ENCODE peak calls at places on chromosomes 1 and 21, in five cellular contexts. I is K562, Y is upper lobe of left lung, E is NB4, B is GM12891. S is an unnamed sample.

GRCh38 chr1:41412748-41413147 is 51.5 kb downstream of the FOXO6 start:
- DNase-seq in I (no peak), Y (no peak), E (no peak), B (no peak), S (no peak)

GRCh38 chr21:25750085-25750484 is 15.3 kb downstream of the GABPA start:
- DNase-seq in I (no peak), Y (no peak), E (peak; percentile 25), B (no peak), S (no peak)

GRCh38 chr21:42338730-42339715 is 11.8 kb downstream of the TFF2 start:
- DNase-seq in I (no peak), Y (no peak), E (no peak), B (no peak), S (no peak)

GRCh38 chr1:183048087-183049085 is 25.2 kb downstream of the LAMC1 start:
- DNase-seq in I (no peak), Y (no peak), E (no peak), B (no peak), S (no peak)

GRCh38 chr1:212678456-212679410 is 20.9 kb downstream of the BATF3 start:
- DNase-seq in I (no peak), Y (no peak), E (no peak), B (peak; percentile 50), S (no peak)

GRCh38 chr1:95193591-95193990 is 40.4 kb upstream of the RWDD3 start:
- DNase-seq in I (no peak), Y (no peak), E (no peak), B (no peak), S (no peak)

GRCh38 chr1:174000274-174000852 is 21.8 kb downstream of the RC3H1 start:
- DNase-seq in I (no peak), Y (no peak), E (no peak), B (no peak), S (peak; percentile 57)

GRCh38 chr1:1187938-1188337 is 14.3 kb downstream of the TTLL10 start:
- DNase-seq in I (no peak), Y (no peak), E (no peak), B (no peak), S (no peak)

GRCh38 chr1:207335695-207336363 is 14.4 kb downstream of the CD55 start:
- DNase-seq in I (no peak), Y (no peak), E (peak; percentile 59), B (no peak), S (peak; percentile 48)

GRCh38 chr1:33060579-33061083 is 20.3 kb upstream of the AZIN2 start:
- DNase-seq in I (peak; percentile 10), Y (peak; percentile 27), E (peak; percentile 57), B (no peak), S (no peak)

GRCh38 chr1:205319081-205320018 is 2.2 kb downstream of the NUAK2 start:
- DNase-seq in I (no peak), Y (peak; percentile 78), E (peak; percentile 35), B (no peak), S (no peak)

GRCh38 chr1:99600782-99601181 is 45.1 kb upstream of the PALMD start:
- DNase-seq in I (no peak), Y (no peak), E (no peak), B (no peak), S (no peak)

GRCh38 chr1:12594966-12595838 is 22.8 kb downstream of the DHRS3 start:
- DNase-seq in I (no peak), Y (peak; percentile 51), E (no peak), B (peak; percentile 39), S (peak; percentile 15)

GRCh38 chr1:209323743-209324142 is 259.8 kb upstream of the CAMK1G start:
- DNase-seq in I (no peak), Y (no peak), E (peak; percentile 3), B (no peak), S (no peak)

GRCh38 chr1:9066945-9067807 is 2.3 kb downstream of the SLC2A5 start:
- DNase-seq in I (no peak), Y (peak; percentile 70), E (peak; percentile 87), B (no peak), S (no peak)

GRCh38 chr1:73092383-73092782 is 810.0 kb upstream of the NEGR1 start:
- DNase-seq in I (no peak), Y (no peak), E (no peak), B (no peak), S (no peak)

GRCh38 chr1:210910020-210910575 is 223.8 kb downstream of the KCNH1 start:
- DNase-seq in I (no peak), Y (no peak), E (no peak), B (no peak), S (no peak)

GRCh38 chr21:36260030-36260787 is 59.8 kb upstream of the MORC3 start:
- DNase-seq in I (peak; percentile 62), Y (no peak), E (peak; percentile 68), B (peak; percentile 44), S (peak; percentile 81)

GRCh38 chr1:229788004-229788403 is 162.0 kb downstream of the URB2 start:
- DNase-seq in I (no peak), Y (no peak), E (no peak), B (no peak), S (no peak)

GRCh38 chr1:30810416-30811105 is 53.0 kb upstream of the LAPTM5 start:
- DNase-seq in I (no peak), Y (no peak), E (no peak), B (no peak), S (no peak)

GRCh38 chr21:46554431-46555224 is 50.3 kb downstream of the S100B start:
- DNase-seq in I (no peak), Y (no peak), E (no peak), B (no peak), S (no peak)

GRCh38 chr1:41448831-41449230 is 35.7 kb downstream of the EDN2 start:
- DNase-seq in I (no peak), Y (no peak), E (no peak), B (no peak), S (no peak)

GRCh38 chr21:14557413-14557812 is 11.3 kb upstream of the SAMSN1 start:
- DNase-seq in I (no peak), Y (no peak), E (no peak), B (no peak), S (no peak)

GRCh38 chr1:98991127-98992003 is 13.3 kb downstream of the PLPPR5 start:
- DNase-seq in I (no peak), Y (no peak), E (peak; percentile 33), B (no peak), S (peak; percentile 7)

GRCh38 chr1:184773762-184774320 is 19.2 kb upstream of the EDEM3 start:
- DNase-seq in I (no peak), Y (no peak), E (no peak), B (no peak), S (peak; percentile 24)

GRCh38 chr21:33949516-33950424 is 34.2 kb upstream of the ATP5PO start:
- DNase-seq in I (no peak), Y (no peak), E (peak; percentile 15), B (no peak), S (no peak)

GRCh38 chr1:228105269-228105995 is 2.3 kb upstream of the C1orf35 start:
- DNase-seq in I (peak; percentile 9), Y (no peak), E (no peak), B (no peak), S (no peak)

GRCh38 chr1:217620814-217621213 is 10.1 kb downstream of the GPATCH2 start:
- DNase-seq in I (no peak), Y (no peak), E (no peak), B (peak; percentile 15), S (no peak)

GRCh38 chr1:36436820-36437219 is 13.4 kb downstream of the OSCP1 start:
- DNase-seq in I (no peak), Y (no peak), E (no peak), B (no peak), S (no peak)

GRCh38 chr1:243462929-243463697 is 207.3 kb downstream of the SDCCAG8 start:
- DNase-seq in I (no peak), Y (no peak), E (no peak), B (no peak), S (no peak)

GRCh38 chr1:33170351-33171274 is 11.2 kb downstream of the TRIM62 start:
- DNase-seq in I (no peak), Y (no peak), E (no peak), B (no peak), S (no peak)

GRCh38 chr1:208980590-208980989 is 602.9 kb upstream of the CAMK1G start:
- DNase-seq in I (no peak), Y (no peak), E (no peak), B (no peak), S (no peak)

GRCh38 chr1:31054349-31054748 is 11.2 kb downstream of the PUM1 start:
- DNase-seq in I (no peak), Y (no peak), E (no peak), B (no peak), S (no peak)

GRCh38 chr1:20785907-20786309 is 1.2 kb downstream of the HP1BP3 start:
- DNase-seq in I (no peak), Y (peak; percentile 37), E (no peak), B (peak; percentile 8), S (no peak)

GRCh38 chr1:20787775-20788488 is 825 bp upstream of the HP1BP3 start:
- DNase-seq in I (peak; percentile 58), Y (peak; percentile 30), E (peak; percentile 63), B (no peak), S (peak; percentile 52)

GRCh38 chr1:20787100-20787774 is at the start of gene HP1BP3:
- DNase-seq in I (peak; percentile 94), Y (peak; percentile 71), E (peak; percentile 80), B (peak; percentile 68), S (peak; percentile 91)

GRCh38 chr1:20788489-20788795 is 1.3 kb upstream of the HP1BP3 start:
- DNase-seq in I (no peak), Y (no peak), E (peak; percentile 10), B (no peak), S (no peak)

DNA sequence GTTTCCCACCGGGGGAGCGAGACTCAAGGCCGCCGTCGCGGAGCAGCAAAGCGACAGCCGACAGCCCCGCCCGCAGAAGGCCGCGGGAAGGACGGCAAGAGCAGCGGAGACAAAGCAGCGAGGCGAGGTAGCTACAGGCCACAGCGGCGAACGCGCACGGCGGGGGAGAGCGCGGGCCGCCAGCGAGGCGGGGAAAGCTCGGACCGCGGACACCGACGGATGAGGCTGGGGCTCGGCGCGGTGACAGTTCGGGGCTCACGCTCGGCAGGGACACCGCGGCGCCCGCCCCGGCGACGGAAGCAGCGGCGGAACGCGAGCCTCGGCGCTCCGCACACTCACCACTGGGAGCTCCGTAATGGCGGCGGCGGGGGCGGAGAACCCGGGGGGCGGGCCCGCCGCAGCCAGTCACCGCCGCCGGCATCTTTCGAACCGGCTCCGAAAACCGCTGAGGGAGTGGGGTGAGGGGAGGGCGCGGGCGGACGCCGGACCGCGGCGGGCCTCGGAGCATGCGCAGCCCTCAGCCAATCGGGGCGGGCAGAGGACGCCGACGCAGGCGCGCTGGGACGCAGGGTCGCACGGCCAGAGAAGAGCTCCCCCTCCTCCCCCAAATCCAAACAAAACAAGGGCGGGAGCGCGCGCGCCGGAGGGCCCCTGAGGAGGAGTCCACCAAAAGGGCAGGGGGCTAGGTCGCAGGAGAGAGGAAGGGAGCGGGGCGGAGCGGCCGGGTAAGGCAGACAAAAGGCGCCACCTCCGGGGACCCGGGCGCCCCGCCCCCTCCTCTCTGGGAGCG is 602 bp downstream of the HP1BP3 start:
- DNase-seq in I (peak; percentile 95), Y (peak; percentile 95), E (peak; percentile 96), B (peak; percentile 85), S (peak; percentile 96)
- TF ChIP-seq POLR2A in I (peak; percentile 90), Y (peak; percentile 78), E (peak; percentile 78), B (peak; percentile 59), S (peak; percentile 82)

GRCh38 chr1:42681771-42682483 is at the start of gene YBX1:
- DNase-seq in I (peak; percentile 99), Y (peak; percentile 97), E (peak; percentile 98), B (peak; percentile 83), S (peak; percentile 99)
- TF ChIP-seq POLR2A in I (peak; percentile 98), Y (peak; percentile 91), E (peak; percentile 62), B (peak; percentile 72), S (peak; percentile 88)

GRCh38 chr21:32612075-32612998 is at the start of gene CFAP298:
- DNase-seq in I (peak; percentile 89), Y (peak; percentile 87), E (peak; percentile 91), B (peak; percentile 84), S (peak; percentile 95)
- TF ChIP-seq POLR2A in I (peak; percentile 91), Y (peak; percentile 40), E (peak; percentile 28), B (peak; percentile 53), S (peak; percentile 78)

GRCh38 chr21:32203877-32204480 is 74.9 kb downstream of the MIS18A start:
- DNase-seq in I (no peak), Y (no peak), E (no peak), B (no peak), S (no peak)
- TF ChIP-seq POLR2A in I (no peak), Y (no peak), E (no peak), B (no peak), S (no peak)